ENCODE peak calls at places on chromosomes 11 and 22, in five cellular contexts. One of them, this sample, is unnamed.

GRCh38 chr11:34644669-34645406 is 23.9 kb downstream of the EHF start:
- DNase-seq in non-pigmented ciliary epithelial cell: peak
- DNase-seq in ureter: no peak
- DNase-seq in brain pericyte: peak
- DNase-seq in Calu3: no peak
- DNase-seq in this sample: peak

GRCh38 chr11:46246514-46246913 is 30.9 kb upstream of the CREB3L1 start:
- DNase-seq in brain pericyte: no peak
- DNase-seq in Calu3: no peak
- DNase-seq in non-pigmented ciliary epithelial cell: no peak
- DNase-seq in ureter: no peak
- DNase-seq in this sample: peak

GRCh38 chr11:72072348-72072747 is 8.0 kb downstream of the NUMA1 start:
- DNase-seq in ureter: peak
- DNase-seq in brain pericyte: no peak
- DNase-seq in Calu3: peak
- DNase-seq in non-pigmented ciliary epithelial cell: peak
- DNase-seq in this sample: peak

GRCh38 chr22:45013138-45013537 is 3.3 kb upstream of the PHF21B start:
- DNase-seq in non-pigmented ciliary epithelial cell: no peak
- DNase-seq in brain pericyte: no peak
- DNase-seq in ureter: no peak
- DNase-seq in Calu3: no peak
- DNase-seq in this sample: no peak

GRCh38 chr22:29022101-29022817 is 39.4 kb downstream of the C22orf31 start:
- DNase-seq in non-pigmented ciliary epithelial cell: no peak
- DNase-seq in ureter: no peak
- DNase-seq in brain pericyte: no peak
- DNase-seq in Calu3: no peak
- DNase-seq in this sample: peak

GRCh38 chr22:30074147-30074546 is 6.1 kb upstream of the HORMAD2 start:
- DNase-seq in non-pigmented ciliary epithelial cell: no peak
- DNase-seq in brain pericyte: no peak
- DNase-seq in Calu3: no peak
- DNase-seq in ureter: no peak
- DNase-seq in this sample: no peak

GRCh38 chr11:117414724-117415123 is 87.1 kb downstream of the CEP164 start:
- DNase-seq in Calu3: no peak
- DNase-seq in brain pericyte: no peak
- DNase-seq in ureter: no peak
- DNase-seq in non-pigmented ciliary epithelial cell: no peak
- DNase-seq in this sample: no peak

GRCh38 chr11:124942446-124943202 is 6.8 kb upstream of the HEPACAM start:
- DNase-seq in ureter: no peak
- DNase-seq in brain pericyte: no peak
- DNase-seq in Calu3: no peak
- DNase-seq in non-pigmented ciliary epithelial cell: no peak
- DNase-seq in this sample: no peak

GRCh38 chr22:28030442-28030841 is 111.4 kb upstream of the PITPNB start:
- DNase-seq in Calu3: no peak
- DNase-seq in brain pericyte: no peak
- DNase-seq in ureter: no peak
- DNase-seq in non-pigmented ciliary epithelial cell: no peak
- DNase-seq in this sample: no peak

GRCh38 chr11:63670738-63671321 is 346 bp downstream of the ATL3 start:
- DNase-seq in Calu3: peak
- DNase-seq in brain pericyte: no peak
- DNase-seq in ureter: peak
- DNase-seq in non-pigmented ciliary epithelial cell: no peak
- DNase-seq in this sample: peak

GRCh38 chr22:10741210-10741609 is 4786.8 kb upstream of the OR11H1 start:
- DNase-seq in ureter: no peak
- DNase-seq in Calu3: no peak
- DNase-seq in brain pericyte: no peak
- DNase-seq in non-pigmented ciliary epithelial cell: no peak
- DNase-seq in this sample: no peak

This sample was measured in foreskin fibroblast.